ENCODE peak calls at places on chromosomes 2 and 18, in five cellular contexts. One of them, this sample, is unnamed. For H3K9me3 and H3K4me1, the result is how much of the 10 kb centered on the place peaks cover.

GRCh38 chr2:195848119-195848899 is 191.3 kb downstream of the SLC39A10 start:
- DNase-seq in neuronal stem cell: no peak
- DNase-seq in breast epithelium: no peak
- DNase-seq in hepatocyte: no peak
- DNase-seq in A549: no peak
- DNase-seq in this sample: no peak

GRCh38 chr2:20962939-20963543 is 80.8 kb downstream of the APOB start:
- DNase-seq in neuronal stem cell: peak
- DNase-seq in breast epithelium: peak
- DNase-seq in hepatocyte: peak
- DNase-seq in A549: peak
- DNase-seq in this sample: peak

GRCh38 chr2:56185101-56185581 is 1.4 kb downstream of the CCDC85A start:
- DNase-seq in neuronal stem cell: peak
- DNase-seq in breast epithelium: no peak
- DNase-seq in hepatocyte: peak
- DNase-seq in A549: peak
- DNase-seq in this sample: peak

GRCh38 chr2:191410646-191411436 is 165.6 kb downstream of the MYO1B start:
- DNase-seq in neuronal stem cell: no peak
- DNase-seq in breast epithelium: no peak
- DNase-seq in hepatocyte: no peak
- DNase-seq in A549: no peak
- DNase-seq in this sample: no peak

GRCh38 chr2:24115057-24115456 is 8.1 kb downstream of the PFN4 start:
- DNase-seq in neuronal stem cell: no peak
- DNase-seq in breast epithelium: no peak
- DNase-seq in hepatocyte: no peak
- DNase-seq in A549: no peak
- DNase-seq in this sample: no peak

GRCh38 chr2:33419548-33420255 is 56.7 kb upstream of the RASGRP3 start:
- DNase-seq in neuronal stem cell: no peak
- DNase-seq in breast epithelium: no peak
- DNase-seq in hepatocyte: no peak
- DNase-seq in A549: no peak
- DNase-seq in this sample: no peak

GRCh38 chr2:46187112-46187618 is 110.0 kb upstream of the EPAS1 start:
- DNase-seq in neuronal stem cell: no peak
- DNase-seq in breast epithelium: no peak
- DNase-seq in hepatocyte: no peak
- DNase-seq in A549: no peak
- DNase-seq in this sample: no peak

GRCh38 chr18:292271-292670 is 24.4 kb upstream of the THOC1 start:
- DNase-seq in neuronal stem cell: no peak
- DNase-seq in breast epithelium: no peak
- DNase-seq in hepatocyte: no peak
- DNase-seq in A549: no peak
- DNase-seq in this sample: no peak

GRCh38 chr2:122643725-122644329 is 888.4 kb downstream of the TSN start:
- DNase-seq in neuronal stem cell: no peak
- DNase-seq in breast epithelium: no peak
- DNase-seq in hepatocyte: peak
- DNase-seq in A549: no peak
- DNase-seq in this sample: no peak

GRCh38 chr2:235613671-235614070 is 119.8 kb downstream of the AGAP1 start:
- DNase-seq in neuronal stem cell: no peak
- DNase-seq in breast epithelium: no peak
- DNase-seq in hepatocyte: no peak
- DNase-seq in A549: no peak
- DNase-seq in this sample: no peak

GRCh38 chr2:136381722-136382633 is 264.0 kb upstream of the CXCR4 start:
- DNase-seq in neuronal stem cell: no peak
- DNase-seq in breast epithelium: no peak
- DNase-seq in hepatocyte: no peak
- DNase-seq in A549: no peak
- DNase-seq in this sample: no peak

GRCh38 chr2:167504695-167505094 is 616.4 kb downstream of the XIRP2 start:
- DNase-seq in neuronal stem cell: no peak
- DNase-seq in breast epithelium: no peak
- DNase-seq in hepatocyte: no peak
- DNase-seq in A549: no peak
- DNase-seq in this sample: no peak

GRCh38 chr2:205133544-205133943 is 548.8 kb upstream of the NRP2 start:
- DNase-seq in neuronal stem cell: no peak
- DNase-seq in breast epithelium: no peak
- DNase-seq in hepatocyte: no peak
- DNase-seq in A549: no peak
- DNase-seq in this sample: no peak

GRCh38 chr2:240469239-240469636 is 33.8 kb downstream of the GPC1 start:
- DNase-seq in neuronal stem cell: no peak
- DNase-seq in breast epithelium: no peak
- DNase-seq in hepatocyte: peak
- DNase-seq in A549: no peak
- DNase-seq in this sample: no peak

GRCh38 chr2:84878896-84879594 is 1.8 kb downstream of the TRABD2A start:
- DNase-seq in neuronal stem cell: no peak
- DNase-seq in breast epithelium: no peak
- DNase-seq in hepatocyte: no peak
- DNase-seq in A549: no peak
- DNase-seq in this sample: no peak

GRCh38 chr2:34831096-34831495 is 1232.0 kb upstream of the FAM98A start:
- DNase-seq in neuronal stem cell: no peak
- DNase-seq in breast epithelium: no peak
- DNase-seq in hepatocyte: no peak
- DNase-seq in A549: no peak
- DNase-seq in this sample: no peak

GRCh38 chr2:143901185-143901842 is 618.6 kb downstream of the ZEB2 start:
- DNase-seq in neuronal stem cell: no peak
- DNase-seq in breast epithelium: no peak
- DNase-seq in hepatocyte: peak
- DNase-seq in A549: no peak
- DNase-seq in this sample: no peak

GRCh38 chr2:160472839-160473251 is 20.8 kb downstream of the RBMS1 start:
- DNase-seq in neuronal stem cell: no peak
- DNase-seq in breast epithelium: no peak
- DNase-seq in hepatocyte: peak
- DNase-seq in A549: no peak
- DNase-seq in this sample: no peak

GRCh38 chr2:219308142-219309093 is 783 bp downstream of the PTPRN start:
- DNase-seq in neuronal stem cell: peak
- DNase-seq in breast epithelium: no peak
- DNase-seq in hepatocyte: peak
- DNase-seq in A549: peak
- DNase-seq in this sample: peak

GRCh38 chr18:48583568-48583967 is 44.7 kb downstream of the CTIF start:
- DNase-seq in neuronal stem cell: no peak
- DNase-seq in breast epithelium: no peak
- DNase-seq in hepatocyte: no peak
- DNase-seq in A549: no peak
- DNase-seq in this sample: no peak

GRCh38 chr2:160916300-160916699 is 243.9 kb upstream of the TANK start:
- DNase-seq in neuronal stem cell: no peak
- DNase-seq in breast epithelium: no peak
- DNase-seq in hepatocyte: no peak
- DNase-seq in A549: no peak
- DNase-seq in this sample: no peak

GRCh38 chr2:221283896-221284295 is 288.2 kb downstream of the EPHA4 start:
- DNase-seq in neuronal stem cell: no peak
- DNase-seq in breast epithelium: no peak
- DNase-seq in hepatocyte: no peak
- DNase-seq in A549: no peak
- DNase-seq in this sample: no peak

GRCh38 chr18:6624271-6624670 is 105.2 kb upstream of the ARHGAP28 start:
- DNase-seq in neuronal stem cell: no peak
- DNase-seq in breast epithelium: no peak
- DNase-seq in hepatocyte: no peak
- DNase-seq in A549: no peak
- DNase-seq in this sample: peak

GRCh38 chr18:43789234-43790000 is 512.1 kb upstream of the SYT4 start:
- DNase-seq in neuronal stem cell: no peak
- DNase-seq in breast epithelium: no peak
- DNase-seq in hepatocyte: peak
- DNase-seq in A549: no peak
- DNase-seq in this sample: peak

GRCh38 chr18:13184396-13184795 is 34.2 kb upstream of the LDLRAD4 start:
- DNase-seq in neuronal stem cell: no peak
- DNase-seq in breast epithelium: no peak
- DNase-seq in hepatocyte: no peak
- DNase-seq in A549: no peak
- DNase-seq in this sample: no peak

GRCh38 chr2:10558281-10559030 is 110.3 kb upstream of the ODC1 start:
- DNase-seq in neuronal stem cell: no peak
- DNase-seq in breast epithelium: no peak
- DNase-seq in hepatocyte: no peak
- DNase-seq in A549: no peak
- DNase-seq in this sample: no peak

GRCh38 chr2:97693476-97693875 is 19.9 kb upstream of the ZAP70 start:
- DNase-seq in neuronal stem cell: no peak
- DNase-seq in breast epithelium: no peak
- DNase-seq in hepatocyte: no peak
- DNase-seq in A549: no peak
- DNase-seq in this sample: peak

GRCh38 chr2:231489990-231490389 is 25.7 kb upstream of the NCL start:
- DNase-seq in neuronal stem cell: no peak
- DNase-seq in breast epithelium: no peak
- DNase-seq in hepatocyte: no peak
- DNase-seq in A549: no peak
- DNase-seq in this sample: no peak

GRCh38 chr2:222299926-222300724 is 1.3 kb upstream of the PAX3 start:
- DNase-seq in neuronal stem cell: no peak
- DNase-seq in breast epithelium: no peak
- DNase-seq in hepatocyte: no peak
- DNase-seq in A549: no peak
- DNase-seq in this sample: no peak

GRCh38 chr18:46388295-46388694 is 268.7 kb downstream of the LOXHD1 start:
- DNase-seq in neuronal stem cell: no peak
- DNase-seq in breast epithelium: no peak
- DNase-seq in hepatocyte: no peak
- DNase-seq in A549: no peak
- DNase-seq in this sample: no peak

GRCh38 chr2:85119900-85120299 is 13.3 kb upstream of the TCF7L1 start:
- DNase-seq in neuronal stem cell: peak
- DNase-seq in breast epithelium: no peak
- DNase-seq in hepatocyte: no peak
- DNase-seq in A549: no peak
- DNase-seq in this sample: no peak

GRCh38 chr2:144358979-144359541 is 160.9 kb downstream of the ZEB2 start:
- DNase-seq in neuronal stem cell: no peak
- DNase-seq in breast epithelium: no peak
- DNase-seq in hepatocyte: no peak
- DNase-seq in A549: no peak
- DNase-seq in this sample: no peak

GRCh38 chr2:126700073-126700581 is 44.2 kb downstream of the GYPC start:
- DNase-seq in neuronal stem cell: no peak
- DNase-seq in breast epithelium: no peak
- DNase-seq in hepatocyte: no peak
- DNase-seq in A549: no peak
- DNase-seq in this sample: no peak

GRCh38 chr2:236535024-236535423 is 34.6 kb upstream of the ACKR3 start:
- DNase-seq in neuronal stem cell: no peak
- DNase-seq in breast epithelium: no peak
- DNase-seq in hepatocyte: no peak
- DNase-seq in A549: no peak
- DNase-seq in this sample: peak

GRCh38 chr2:24365051-24365450 is 4.7 kb upstream of the ITSN2 start:
- DNase-seq in neuronal stem cell: no peak
- DNase-seq in breast epithelium: peak
- DNase-seq in hepatocyte: no peak
- DNase-seq in A549: no peak
- DNase-seq in this sample: no peak

GRCh38 chr2:54331095-54331835 is 75.2 kb upstream of the TSPYL6 start:
- DNase-seq in neuronal stem cell: no peak
- DNase-seq in breast epithelium: no peak
- DNase-seq in hepatocyte: no peak
- DNase-seq in A549: no peak
- DNase-seq in this sample: no peak
- H3K4me3 ChIP-seq in neuronal stem cell: peak
- H3K4me3 ChIP-seq in breast epithelium: peak
- H3K4me3 ChIP-seq in hepatocyte: peak
- H3K4me3 ChIP-seq in A549: peak
- H3K4me3 ChIP-seq in this sample: peak

DNA sequence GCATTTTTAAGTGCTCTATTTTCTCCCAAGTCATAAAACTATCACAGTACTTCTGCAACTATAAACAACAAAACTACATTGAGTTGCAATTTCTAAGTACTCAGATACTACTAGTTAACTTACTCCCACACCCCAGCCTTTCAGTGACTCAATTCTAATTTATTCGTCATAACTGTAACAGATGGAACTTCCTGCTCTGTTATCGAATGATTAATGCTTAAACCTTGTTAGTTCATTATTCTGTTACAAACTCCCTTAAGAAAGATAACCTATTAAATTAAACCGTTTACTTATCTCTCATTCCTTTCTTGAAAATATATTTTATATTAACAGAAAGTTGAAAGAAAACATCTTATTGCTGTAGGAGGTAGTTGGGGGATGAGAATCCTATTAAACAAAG is 17.0 kb downstream of the TNFAIP6 start:
- DNase-seq in neuronal stem cell: no peak
- DNase-seq in breast epithelium: no peak
- DNase-seq in hepatocyte: no peak
- DNase-seq in A549: peak
- DNase-seq in this sample: no peak
- H3K9me3 ChIP-seq in neuronal stem cell: under half
- H3K9me3 ChIP-seq in breast epithelium: under half
- H3K9me3 ChIP-seq in hepatocyte: under half
- H3K9me3 ChIP-seq in A549: under half
- H3K9me3 ChIP-seq in this sample: under half

GRCh38 chr18:77539860-77540259 is 290.2 kb downstream of the GALR1 start:
- DNase-seq in neuronal stem cell: no peak
- DNase-seq in breast epithelium: no peak
- DNase-seq in hepatocyte: no peak
- DNase-seq in A549: no peak
- DNase-seq in this sample: no peak
- H3K4me1 ChIP-seq in neuronal stem cell: under half
- H3K4me1 ChIP-seq in breast epithelium: under half
- H3K4me1 ChIP-seq in hepatocyte: under half
- H3K4me1 ChIP-seq in A549: under half
- H3K4me1 ChIP-seq in this sample: under half

DNA sequence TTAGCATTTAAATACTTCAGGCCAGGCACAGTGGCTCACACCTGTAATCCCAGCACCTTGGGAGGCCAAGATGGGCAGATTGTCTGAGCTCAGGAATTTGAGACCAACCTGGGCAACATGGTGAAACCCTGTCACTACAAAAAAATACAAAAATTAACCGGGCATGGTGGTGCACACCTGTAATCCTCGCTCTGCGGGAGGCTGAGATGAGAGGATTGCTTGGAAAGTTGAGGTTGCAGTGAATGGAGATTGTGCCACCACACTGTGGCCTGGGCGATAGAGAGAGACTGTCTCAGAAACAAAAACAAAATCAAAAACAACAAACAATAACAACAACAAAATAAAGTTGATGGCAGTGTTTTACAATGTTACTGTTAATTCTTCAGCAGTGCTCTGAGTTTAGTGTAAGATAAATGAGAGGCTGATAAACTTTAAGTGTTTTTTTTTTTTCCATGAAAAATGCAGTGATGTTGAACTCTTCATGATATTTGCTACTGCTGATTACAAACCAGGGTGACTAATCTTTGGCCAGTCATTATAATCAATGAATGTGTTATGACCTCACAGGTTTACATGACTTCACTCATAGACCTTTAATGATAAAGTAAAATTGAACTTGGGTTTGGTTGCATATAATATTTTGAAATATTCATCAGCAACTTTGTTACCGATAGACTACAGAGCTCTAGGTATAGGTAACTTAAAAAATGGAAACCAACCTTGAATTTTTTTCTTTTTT is 2.5 kb downstream of the ITGAV start:
- DNase-seq in neuronal stem cell: no peak
- DNase-seq in breast epithelium: no peak
- DNase-seq in hepatocyte: no peak
- DNase-seq in A549: no peak
- DNase-seq in this sample: no peak
- H3K4me3 ChIP-seq in neuronal stem cell: no peak
- H3K4me3 ChIP-seq in breast epithelium: peak
- H3K4me3 ChIP-seq in hepatocyte: peak
- H3K4me3 ChIP-seq in A549: peak
- H3K4me3 ChIP-seq in this sample: peak

This sample was measured in cardiac muscle cell.